ENCODE peak calls at places on chromosomes 4 and X, in nine cellular contexts. M is stimulated activated CD4-positive, alpha-beta T cell treated with anti-CD3 and anti-CD28 coated beads, TNF-alpha, amount 100 ng/mL, for 48 hours; S is NB4; X is activated gamma-delta T cell treated with Interleukin-2 at 50 U/mL for 16 hours; Q is activated T-cell treated with anti-CD3 and anti-CD28 coated beads, Interleukin-2, amount 50 U/mL, for 4 hours; J is stromal cell of bone marrow; V is PC-3; A is HEK293T; K is amygdala. T is an unnamed sample.

GRCh38 chr4:119394826-119395225 is 72.9 kb upstream of the FABP2 start:
- DNase-seq in V (no peak), J (no peak), K (no peak), A (no peak), M (no peak), S (no peak), X (no peak), Q (no peak), T (no peak)

GRCh38 chrX:54423161-54423888 is 16.9 kb upstream of the TSR2 start:
- DNase-seq in S (peak), J (no peak), X (no peak), Q (no peak), A (no peak), K (no peak), M (no peak), V (no peak), T (no peak)

GRCh38 chrX:29581223-29581622 is 634.1 kb upstream of the MAGEB2 start:
- DNase-seq in Q (no peak), K (no peak), J (no peak), X (no peak), M (no peak), V (no peak), S (no peak), A (no peak), T (no peak)

GRCh38 chr4:83331959-83332358 is 2.7 kb downstream of the HPSE start:
- DNase-seq in J (no peak), M (no peak), S (peak), K (no peak), X (no peak), V (no peak), Q (no peak), A (no peak), T (no peak)

GRCh38 chr4:142443469-142443868 is 402.6 kb downstream of the INPP4B start:
- DNase-seq in Q (no peak), X (no peak), K (no peak), S (no peak), J (no peak), A (no peak), M (no peak), V (no peak), T (no peak)

GRCh38 chr4:23888421-23889319 is 1.2 kb downstream of the PPARGC1A start:
- DNase-seq in K (no peak), S (no peak), Q (no peak), X (no peak), J (peak), A (no peak), V (no peak), M (no peak), T (no peak)

GRCh38 chrX:65587616-65588526 is 53.3 kb upstream of the LAS1L start:
- DNase-seq in M (no peak), K (no peak), A (no peak), V (peak), S (no peak), X (no peak), Q (no peak), J (peak), T (no peak)

GRCh38 chrX:39898147-39898546 is 199.6 kb downstream of the BCOR start:
- DNase-seq in Q (no peak), J (no peak), V (peak), S (no peak), A (no peak), M (no peak), X (no peak), K (no peak), T (no peak)

GRCh38 chrX:11998944-11999343 is 139.3 kb upstream of the FRMPD4 start:
- DNase-seq in V (no peak), K (no peak), M (no peak), X (no peak), J (no peak), S (no peak), A (no peak), Q (no peak), T (no peak)

GRCh38 chr4:76665139-76665538 is 230.1 kb downstream of the SHROOM3 start:
- DNase-seq in K (no peak), J (no peak), S (no peak), M (no peak), V (peak), A (no peak), Q (no peak), X (no peak), T (no peak)

GRCh38 chrX:153662266-153662665 is 11.3 kb downstream of the PNCK start:
- DNase-seq in S (peak), K (no peak), M (peak), X (peak), Q (peak), J (no peak), V (no peak), A (no peak), T (peak)

GRCh38 chr4:84470204-84470785 is 28.8 kb downstream of the NKX6-1 start:
- DNase-seq in J (no peak), M (no peak), V (no peak), X (no peak), Q (no peak), A (peak), S (peak), K (no peak), T (no peak)

GRCh38 chr4:186725422-186726149 is 1.9 kb upstream of the FAT1 start:
- DNase-seq in X (no peak), M (no peak), Q (no peak), K (no peak), S (no peak), V (peak), A (peak), J (peak), T (no peak)

GRCh38 chr4:95541094-95541493 is 7.7 kb downstream of the UNC5C start:
- DNase-seq in Q (no peak), J (no peak), M (no peak), K (no peak), A (no peak), X (no peak), V (no peak), S (no peak), T (no peak)

GRCh38 chr4:2071252-2071911 is 12.3 kb downstream of the NAT8L start:
- DNase-seq in X (no peak), A (no peak), S (no peak), Q (no peak), K (no peak), J (no peak), M (no peak), V (no peak), T (no peak)

GRCh38 chrX:110733166-110733565 is 62.5 kb downstream of the CHRDL1 start:
- DNase-seq in V (no peak), X (no peak), A (no peak), J (no peak), Q (no peak), S (peak), M (no peak), K (no peak), T (no peak)

GRCh38 chr4:25022741-25023140 is 8.0 kb downstream of the LGI2 start:
- DNase-seq in K (no peak), X (no peak), M (no peak), V (no peak), A (no peak), Q (no peak), J (no peak), S (no peak), T (no peak)